ENCODE peak calls at places on chromosome 14, in five cellular contexts. F is stimulated activated CD4-positive, alpha-beta T cell treated with anti-CD3 and anti-CD28 coated beads, Interleukin-15, amount 100 ng/mL, for 1 hour; W is T-helper 9 cell; O is GM12892; E is DMS153. N is an unnamed sample.

GRCh38 chr14:102819176-102819628 is 42.0 kb downstream of the TRAF3 start:
- DNase-seq in E (no peak), F (peak; percentile 53), O (no peak), W (peak; percentile 20), N (no peak)

GRCh38 chr14:22594156-22594716 is 3.9 kb upstream of the ABHD4 start:
- DNase-seq in W (no peak), O (no peak), E (no peak), F (no peak), N (no peak)

GRCh38 chr14:90105756-90106155 is 44.0 kb downstream of the KCNK13 start:
- DNase-seq in O (no peak), W (no peak), E (no peak), F (no peak), N (no peak)

GRCh38 chr14:73789996-73790581 is 61.5 kb upstream of the PTGR2 start:
- DNase-seq in E (no peak), F (no peak), W (no peak), O (no peak), N (peak; percentile 92)

GRCh38 chr14:65821224-65821753 is 408.8 kb downstream of the FUT8 start:
- DNase-seq in E (no peak), W (no peak), O (no peak), F (no peak), N (no peak)

GRCh38 chr14:52380294-52380693 is 66.2 kb downstream of the PTGER2 start:
- DNase-seq in O (no peak), W (no peak), F (no peak), E (no peak), N (peak; percentile 36)

GRCh38 chr14:24972844-24973243 is 77.1 kb downstream of the STXBP6 start:
- DNase-seq in W (no peak), F (no peak), E (no peak), O (no peak), N (no peak)

GRCh38 chr14:38186217-38186616 is 21.5 kb upstream of the SSTR1 start:
- DNase-seq in W (no peak), F (no peak), O (no peak), E (no peak), N (no peak)

GRCh38 chr14:75277000-75277795 is 1.4 kb upstream of the FOS start:
- DNase-seq in O (peak; percentile 52), F (no peak), E (peak; percentile 87), W (peak; percentile 68), N (peak; percentile 83)

GRCh38 chr14:103045387-103045869 is 11.9 kb downstream of the CDC42BPB start:
- DNase-seq in E (no peak), O (no peak), W (no peak), F (no peak), N (no peak)

GRCh38 chr14:50018236-50019210 is 97.8 kb downstream of the VCPKMT start:
- DNase-seq in W (no peak), O (no peak), F (no peak), E (no peak), N (peak; percentile 53)

GRCh38 chr14:35986219-35986573 is 160.1 kb downstream of the BRMS1L start:
- DNase-seq in W (no peak), F (no peak), E (no peak), O (no peak), N (no peak)

GRCh38 chr14:89027097-89027740 is 202.8 kb downstream of the TTC8 start:
- DNase-seq in W (peak; percentile 47), F (peak; percentile 55), O (peak; percentile 92), E (no peak), N (no peak)

GRCh38 chr14:104333903-104334811 is 195.8 kb downstream of the KIF26A start:
- DNase-seq in W (no peak), O (no peak), F (no peak), E (no peak), N (no peak)

GRCh38 chr14:92500491-92500941 is 13.1 kb upstream of the RIN3 start:
- DNase-seq in O (no peak), F (no peak), E (no peak), W (no peak), N (peak; percentile 11)

GRCh38 chr14:59425322-59425945 is 39.7 kb downstream of the GPR135 start:
- DNase-seq in W (no peak), E (no peak), F (no peak), O (no peak), N (peak; percentile 68)

GRCh38 chr14:34733245-34733644 is 18.9 kb upstream of the CFL2 start:
- DNase-seq in F (no peak), E (no peak), O (no peak), W (no peak), N (peak; percentile 11)

GRCh38 chr14:76706811-76707210 is 54.5 kb upstream of the VASH1 start:
- DNase-seq in E (no peak), F (no peak), O (no peak), W (no peak), N (no peak)

GRCh38 chr14:39247256-39247655 is 13.5 kb downstream of the MIA2 start:
- DNase-seq in E (no peak), W (no peak), F (no peak), O (no peak), N (peak; percentile 85)

GRCh38 chr14:88553886-88554457 is 835 bp downstream of the PTPN21 start:
- DNase-seq in E (no peak), F (no peak), O (no peak), W (no peak), N (no peak)